ENCODE peak calls at places on chromosome 1, in five cellular contexts. J is astrocyte of the spinal cord, E is H4, P is breast epithelium, S is GM13977. A is an unnamed sample.

GRCh38 chr1:8061673-8062386 is 35.7 kb upstream of the ERRFI1 start:
- DNase-seq in J (peak), E (peak), P (no peak), S (no peak), A (no peak)

GRCh38 chr1:176820292-176821056 is 344.0 kb downstream of the ASTN1 start:
- DNase-seq in J (no peak), E (no peak), P (no peak), S (no peak), A (no peak)

GRCh38 chr1:226427131-226427530 is 19.2 kb upstream of the PARP1 start:
- DNase-seq in J (no peak), E (no peak), P (no peak), S (no peak), A (no peak)

GRCh38 chr1:200505257-200505656 is 95.4 kb upstream of the ZNF281 start:
- DNase-seq in J (no peak), E (no peak), P (no peak), S (no peak), A (no peak)

GRCh38 chr1:10057744-10058294 is 25.1 kb downstream of the UBE4B start:
- DNase-seq in J (no peak), E (no peak), P (no peak), S (no peak), A (no peak)

GRCh38 chr1:15807121-15807520 is 328 bp downstream of the UQCRHL start:
- DNase-seq in J (no peak), E (no peak), P (no peak), S (no peak), A (no peak)

GRCh38 chr1:17819129-17819802 is 64.1 kb downstream of the ACTL8 start:
- DNase-seq in J (no peak), E (no peak), P (no peak), S (no peak), A (no peak)

GRCh38 chr1:30010506-30011106 is 712.8 kb downstream of the MATN1 start:
- DNase-seq in J (no peak), E (no peak), P (no peak), S (no peak), A (no peak)

GRCh38 chr1:200279810-200280411 is 129.9 kb downstream of the ZNF281 start:
- DNase-seq in J (peak), E (peak), P (no peak), S (peak), A (peak)

GRCh38 chr1:66143661-66144060 is 351.0 kb downstream of the PDE4B start:
- DNase-seq in J (no peak), E (no peak), P (no peak), S (no peak), A (no peak)

GRCh38 chr1:213049232-213049631 is 1.8 kb upstream of the RPS6KC1 start:
- DNase-seq in J (no peak), E (no peak), P (no peak), S (no peak), A (no peak)

GRCh38 chr1:29849038-29849750 is 612.9 kb downstream of the PTPRU start:
- DNase-seq in J (peak), E (peak), P (no peak), S (peak), A (peak)

A was measured in Ammon's horn.